ENCODE peak calls at places on chromosomes 13 and 19, in five cellular contexts. One of them, this sample, is unnamed.

GRCh38 chr19:4077800-4078683 is 11.3 kb upstream of the ZBTB7A start:
- DNase-seq in fibroblast of mammary gland: no peak
- DNase-seq in left colon: peak; percentile 80
- DNase-seq in HT1080: no peak
- DNase-seq in fibroblast of the aortic adventitia: no peak
- DNase-seq in this sample: peak; percentile 64

GRCh38 chr13:74819549-74819948 is 662.4 kb downstream of the TBC1D4 start:
- DNase-seq in fibroblast of the aortic adventitia: peak; percentile 21
- DNase-seq in HT1080: peak; percentile 29
- DNase-seq in fibroblast of mammary gland: no peak
- DNase-seq in left colon: no peak
- DNase-seq in this sample: no peak

GRCh38 chr19:22427587-22428298 is 5.6 kb upstream of the ZNF98 start:
- DNase-seq in left colon: no peak
- DNase-seq in fibroblast of the aortic adventitia: no peak
- DNase-seq in HT1080: no peak
- DNase-seq in fibroblast of mammary gland: no peak
- DNase-seq in this sample: no peak

GRCh38 chr13:37457594-37457993 is 141.0 kb downstream of the POSTN start:
- DNase-seq in fibroblast of the aortic adventitia: peak; percentile 37
- DNase-seq in left colon: no peak
- DNase-seq in fibroblast of mammary gland: peak; percentile 49
- DNase-seq in HT1080: no peak
- DNase-seq in this sample: peak; percentile 29

GRCh38 chr13:20105161-20105689 is 55.6 kb downstream of the GJA3 start:
- DNase-seq in fibroblast of mammary gland: no peak
- DNase-seq in fibroblast of the aortic adventitia: no peak
- DNase-seq in HT1080: no peak
- DNase-seq in left colon: no peak
- DNase-seq in this sample: no peak

GRCh38 chr13:72186730-72187422 is 319.9 kb upstream of the DACH1 start:
- DNase-seq in left colon: peak; percentile 34
- DNase-seq in HT1080: no peak
- DNase-seq in fibroblast of the aortic adventitia: no peak
- DNase-seq in fibroblast of mammary gland: no peak
- DNase-seq in this sample: no peak

GRCh38 chr13:25371158-25371557 is 616 bp upstream of the ATP8A2 start:
- DNase-seq in fibroblast of the aortic adventitia: no peak
- DNase-seq in fibroblast of mammary gland: no peak
- DNase-seq in HT1080: no peak
- DNase-seq in left colon: no peak
- DNase-seq in this sample: no peak

GRCh38 chr13:111981446-111982165 is 85.3 kb upstream of the SOX1 start:
- DNase-seq in left colon: no peak
- DNase-seq in fibroblast of the aortic adventitia: no peak
- DNase-seq in HT1080: no peak
- DNase-seq in fibroblast of mammary gland: no peak
- DNase-seq in this sample: no peak

GRCh38 chr13:68185767-68186166 is 955.6 kb upstream of the PCDH9 start:
- DNase-seq in fibroblast of the aortic adventitia: peak; percentile 7
- DNase-seq in HT1080: no peak
- DNase-seq in fibroblast of mammary gland: peak; percentile 5
- DNase-seq in left colon: no peak
- DNase-seq in this sample: no peak

GRCh38 chr13:27023385-27023784 is 148.2 kb downstream of the USP12 start:
- DNase-seq in HT1080: no peak
- DNase-seq in fibroblast of the aortic adventitia: no peak
- DNase-seq in left colon: no peak
- DNase-seq in fibroblast of mammary gland: no peak
- DNase-seq in this sample: no peak

GRCh38 chr13:109649713-109650112 is 136.7 kb downstream of the IRS2 start:
- DNase-seq in left colon: no peak
- DNase-seq in HT1080: no peak
- DNase-seq in fibroblast of the aortic adventitia: no peak
- DNase-seq in fibroblast of mammary gland: no peak
- DNase-seq in this sample: no peak

GRCh38 chr13:66137384-66137783 is 1092.8 kb downstream of the PCDH9 start:
- DNase-seq in fibroblast of the aortic adventitia: no peak
- DNase-seq in left colon: no peak
- DNase-seq in HT1080: no peak
- DNase-seq in fibroblast of mammary gland: no peak
- DNase-seq in this sample: no peak

GRCh38 chr13:71240906-71241305 is 626.1 kb downstream of the DACH1 start:
- DNase-seq in fibroblast of mammary gland: no peak
- DNase-seq in left colon: no peak
- DNase-seq in fibroblast of the aortic adventitia: no peak
- DNase-seq in HT1080: no peak
- DNase-seq in this sample: no peak

GRCh38 chr19:47379398-47379938 is 30.4 kb downstream of the DHX34 start:
- DNase-seq in fibroblast of the aortic adventitia: no peak
- DNase-seq in left colon: no peak
- DNase-seq in HT1080: no peak
- DNase-seq in fibroblast of mammary gland: no peak
- DNase-seq in this sample: no peak

GRCh38 chr13:74006666-74007065 is 127.5 kb downstream of the KLF12 start:
- DNase-seq in left colon: no peak
- DNase-seq in fibroblast of the aortic adventitia: no peak
- DNase-seq in fibroblast of mammary gland: no peak
- DNase-seq in HT1080: no peak
- DNase-seq in this sample: no peak

GRCh38 chr13:59332966-59333365 is 830.8 kb downstream of the DIAPH3 start:
- DNase-seq in fibroblast of the aortic adventitia: no peak
- DNase-seq in HT1080: no peak
- DNase-seq in fibroblast of mammary gland: no peak
- DNase-seq in left colon: no peak
- DNase-seq in this sample: no peak

GRCh38 chr13:28611654-28612131 is 47.2 kb upstream of the POMP start:
- DNase-seq in HT1080: peak; percentile 49
- DNase-seq in left colon: no peak
- DNase-seq in fibroblast of the aortic adventitia: no peak
- DNase-seq in fibroblast of mammary gland: no peak
- DNase-seq in this sample: no peak